ENCODE peak calls at places on chromosome 4, in ten cellular contexts. F is AG10803; P is cardiac fibroblast; V is coronary artery; H is NB4; R is CD8-positive, alpha-beta T cell; Y is mucosa of descending colon; N is A549; O is HFF-Myc; S is breast epithelium. U is an unnamed sample.

GRCh38 chr4:23005691-23006090 is 313.0 kb downstream of the GBA3 start:
- DNase-seq in F (no peak), P (no peak), V (no peak), H (no peak), R (no peak), Y (no peak), N (no peak), O (no peak), S (no peak), U (no peak)

GRCh38 chr4:153522800-153523089 is 56.6 kb downstream of the TMEM131L start:
- DNase-seq in F (no peak), P (no peak), V (no peak), H (no peak), R (no peak), Y (no peak), N (no peak), O (no peak), S (no peak), U (no peak)

GRCh38 chr4:22170353-22170752 is 221.8 kb upstream of the KCNIP4 start:
- DNase-seq in F (peak; percentile 11), P (peak; percentile 68), V (no peak), H (no peak), R (no peak), Y (no peak), N (no peak), O (no peak), S (no peak), U (peak; percentile 70)

GRCh38 chr4:36285784-36286480 is 4.5 kb downstream of the DTHD1 start:
- DNase-seq in F (no peak), P (peak; percentile 2), V (no peak), H (peak; percentile 93), R (peak; percentile 12), Y (peak; percentile 38), N (no peak), O (no peak), S (no peak), U (no peak)

GRCh38 chr4:124111922-124112321 is 600.6 kb downstream of the ANKRD50 start:
- DNase-seq in F (peak; percentile 80), P (peak; percentile 97), V (no peak), H (peak; percentile 52), R (no peak), Y (no peak), N (peak; percentile 3), O (peak; percentile 71), S (no peak), U (peak; percentile 97)

GRCh38 chr4:137212601-137213000 is 319.7 kb downstream of the PCDH18 start:
- DNase-seq in F (no peak), P (no peak), V (no peak), H (no peak), R (no peak), Y (no peak), N (no peak), O (no peak), S (no peak), U (no peak)

GRCh38 chr4:30605616-30606015 is 114.6 kb upstream of the PCDH7 start:
- DNase-seq in F (no peak), P (no peak), V (no peak), H (no peak), R (no peak), Y (no peak), N (no peak), O (no peak), S (no peak), U (peak; percentile 20)

GRCh38 chr4:20159516-20159915 is 92.2 kb upstream of the SLIT2 start:
- DNase-seq in F (no peak), P (no peak), V (no peak), H (no peak), R (no peak), Y (no peak), N (no peak), O (no peak), S (no peak), U (no peak)

GRCh38 chr4:142016031-142016430 is 379.6 kb downstream of the IL15 start:
- DNase-seq in F (no peak), P (no peak), V (no peak), H (no peak), R (no peak), Y (no peak), N (no peak), O (no peak), S (no peak), U (no peak)

GRCh38 chr4:25343671-25344070 is 31.1 kb downstream of the ZCCHC4 start:
- DNase-seq in F (peak; percentile 4), P (peak; percentile 30), V (no peak), H (no peak), R (no peak), Y (no peak), N (no peak), O (no peak), S (no peak), U (peak; percentile 5)

GRCh38 chr4:7451434-7451789 is 16.7 kb upstream of the PSAPL1 start:
- DNase-seq in F (no peak), P (no peak), V (no peak), H (no peak), R (no peak), Y (no peak), N (no peak), O (no peak), S (no peak), U (no peak)

GRCh38 chr4:7447236-7447635 is 12.5 kb upstream of the PSAPL1 start:
- DNase-seq in F (no peak), P (no peak), V (no peak), H (no peak), R (no peak), Y (no peak), N (no peak), O (no peak), S (no peak), U (no peak)

GRCh38 chr4:7450775-7451433 is 16.2 kb upstream of the PSAPL1 start:
- DNase-seq in F (no peak), P (no peak), V (no peak), H (no peak), R (no peak), Y (no peak), N (no peak), O (no peak), S (no peak), U (no peak)

GRCh38 chr4:7448036-7448435 is 13.3 kb upstream of the PSAPL1 start:
- DNase-seq in F (no peak), P (no peak), V (no peak), H (no peak), R (no peak), Y (no peak), N (no peak), O (no peak), S (no peak), U (no peak)

GRCh38 chr4:7451800-7452199 is 17.1 kb upstream of the PSAPL1 start:
- DNase-seq in F (no peak), P (no peak), V (no peak), H (no peak), R (no peak), Y (no peak), N (no peak), O (no peak), S (no peak), U (no peak)
- TF ChIP-seq CTCF in F (no peak), P (no peak), V (no peak), H (no peak), R (no peak), Y (no peak), N (no peak), O (no peak), S (no peak), U (no peak)

GRCh38 chr4:107037188-107037587 is 1.1 kb upstream of the DKK2 start:
- DNase-seq in F (peak; percentile 56), P (peak; percentile 40), V (no peak), H (no peak), R (no peak), Y (peak; percentile 17), N (no peak), O (no peak), S (no peak), U (peak; percentile 42)

GRCh38 chr4:107035711-107036601 is at the start of gene DKK2:
- DNase-seq in F (peak; percentile 41), P (peak; percentile 35), V (no peak), H (peak; percentile 6), R (no peak), Y (no peak), N (no peak), O (no peak), S (peak; percentile 49), U (no peak)

GRCh38 chr4:107034982-107035710 is 967 bp downstream of the DKK2 start:
- DNase-seq in F (peak; percentile 37), P (peak; percentile 23), V (no peak), H (no peak), R (no peak), Y (no peak), N (no peak), O (no peak), S (no peak), U (no peak)

GRCh38 chr4:107036602-107037151 is 564 bp upstream of the DKK2 start:
- DNase-seq in F (no peak), P (no peak), V (no peak), H (no peak), R (no peak), Y (no peak), N (no peak), O (no peak), S (no peak), U (no peak)

GRCh38 chr4:107034091-107034698 is 1.9 kb downstream of the DKK2 start:
- DNase-seq in F (peak; percentile 58), P (peak; percentile 23), V (no peak), H (peak; percentile 16), R (no peak), Y (no peak), N (no peak), O (no peak), S (no peak), U (no peak)
- H3K4me3 ChIP-seq in F (peak overlapping the region; percentile 70), P (no peak overlapping the region), V (peak overlapping the region; percentile 66), H (no peak overlapping the region), R (no peak overlapping the region), Y (no peak overlapping the region), N (no peak overlapping the region), O (peak overlapping the region; percentile 46), S (peak overlapping the region; percentile 47), U (no peak overlapping the region)

GRCh38 chr4:40629401-40630334 is at the start of gene RBM47:
- DNase-seq in F (peak; percentile 59), P (peak; percentile 49), V (no peak), H (peak; percentile 57), R (no peak), Y (peak; percentile 84), N (no peak), O (no peak), S (peak; percentile 88), U (peak; percentile 67)
- TF ChIP-seq CTCF in F (peak; percentile 8), P (peak; percentile 9), V (no peak), H (no peak), R (no peak), Y (peak; percentile 7), N (peak; percentile 11), O (no peak), S (peak; percentile 17), U (no peak)

GRCh38 chr4:84994280-84994679 is 27.8 kb upstream of the WDFY3 start:
- DNase-seq in F (peak; percentile 11), P (peak; percentile 8), V (no peak), H (no peak), R (no peak), Y (no peak), N (no peak), O (no peak), S (no peak), U (peak; percentile 27)
- H3K4me3 ChIP-seq in F (no peak overlapping the region), P (no peak overlapping the region), V (peak overlapping the region; percentile 17), H (no peak overlapping the region), R (no peak overlapping the region), Y (no peak overlapping the region), N (no peak overlapping the region), O (no peak overlapping the region), S (no peak overlapping the region), U (no peak overlapping the region)

U was measured in fibroblast of pulmonary artery.